ENCODE peak calls at places on chromosomes 2 and 18, in eight cellular contexts. S is astrocyte of the spinal cord, D is AG04450, M is endothelial cell, U is prostate gland, I is cardiac muscle cell, L is GM12865, G is astrocyte of the cerebellum. C is an unnamed sample.

GRCh38 chr2:23375448-23375847 is 9.5 kb upstream of the KLHL29 start:
- DNase-seq in S (no peak), D (no peak), M (no peak), U (no peak), I (peak), L (peak), G (no peak), C (no peak)

GRCh38 chr2:127427376-127428056 is 9.3 kb downstream of the PROC start:
- DNase-seq in S (no peak), D (no peak), M (no peak), U (no peak), I (no peak), L (no peak), G (no peak), C (no peak)

GRCh38 chr2:195202163-195202845 is 454.7 kb upstream of the SLC39A10 start:
- DNase-seq in S (peak), D (no peak), M (no peak), U (no peak), I (no peak), L (peak), G (no peak), C (no peak)

GRCh38 chr18:11020454-11020853 is 128.9 kb downstream of the PIEZO2 start:
- DNase-seq in S (no peak), D (no peak), M (no peak), U (no peak), I (no peak), L (no peak), G (no peak), C (no peak)

GRCh38 chr2:8679827-8680731 is 1.8 kb upstream of the ID2 start:
- DNase-seq in S (peak), D (no peak), M (peak), U (peak), I (peak), L (peak), G (no peak), C (no peak)

GRCh38 chr18:28963481-28963880 is 786.6 kb upstream of the CDH2 start:
- DNase-seq in S (peak), D (no peak), M (no peak), U (no peak), I (no peak), L (no peak), G (peak), C (no peak)

GRCh38 chr2:8489221-8489620 is 192.6 kb upstream of the ID2 start:
- DNase-seq in S (no peak), D (no peak), M (no peak), U (no peak), I (no peak), L (no peak), G (no peak), C (no peak)

GRCh38 chr18:22961156-22961555 is 28.0 kb downstream of the RBBP8 start:
- DNase-seq in S (no peak), D (no peak), M (no peak), U (no peak), I (no peak), L (no peak), G (no peak), C (no peak)

GRCh38 chr18:26103579-26103978 is 13.2 kb upstream of the SS18 start:
- DNase-seq in S (no peak), D (no peak), M (peak), U (no peak), I (no peak), L (peak), G (no peak), C (no peak)

GRCh38 chr2:219032051-219032745 is 9.1 kb downstream of the CFAP65 start:
- DNase-seq in S (no peak), D (no peak), M (no peak), U (no peak), I (no peak), L (no peak), G (no peak), C (no peak)

GRCh38 chr2:8985561-8986326 is 17.7 kb downstream of the MBOAT2 start:
- DNase-seq in S (peak), D (no peak), M (no peak), U (no peak), I (no peak), L (no peak), G (no peak), C (no peak)

GRCh38 chr18:37434161-37434860 is 131.3 kb downstream of the CELF4 start:
- DNase-seq in S (no peak), D (no peak), M (no peak), U (no peak), I (no peak), L (peak), G (no peak), C (no peak)

GRCh38 chr2:226079677-226080076 is 680.2 kb downstream of the NYAP2 start:
- DNase-seq in S (peak), D (peak), M (no peak), U (no peak), I (peak), L (no peak), G (peak), C (no peak)

GRCh38 chr18:49819768-49820662 is 6.7 kb upstream of the ACAA2 start:
- DNase-seq in S (no peak), D (no peak), M (no peak), U (no peak), I (peak), L (peak), G (no peak), C (no peak)

GRCh38 chr18:59057493-59057795 is 82.2 kb upstream of the SEC11C start:
- DNase-seq in S (no peak), D (no peak), M (no peak), U (no peak), I (no peak), L (no peak), G (no peak), C (no peak)
- TF ChIP-seq CTCF in S (no peak), D (no peak), M (no peak), U (no peak), I (no peak), L (no peak), G (no peak), C (no peak)

DNA sequence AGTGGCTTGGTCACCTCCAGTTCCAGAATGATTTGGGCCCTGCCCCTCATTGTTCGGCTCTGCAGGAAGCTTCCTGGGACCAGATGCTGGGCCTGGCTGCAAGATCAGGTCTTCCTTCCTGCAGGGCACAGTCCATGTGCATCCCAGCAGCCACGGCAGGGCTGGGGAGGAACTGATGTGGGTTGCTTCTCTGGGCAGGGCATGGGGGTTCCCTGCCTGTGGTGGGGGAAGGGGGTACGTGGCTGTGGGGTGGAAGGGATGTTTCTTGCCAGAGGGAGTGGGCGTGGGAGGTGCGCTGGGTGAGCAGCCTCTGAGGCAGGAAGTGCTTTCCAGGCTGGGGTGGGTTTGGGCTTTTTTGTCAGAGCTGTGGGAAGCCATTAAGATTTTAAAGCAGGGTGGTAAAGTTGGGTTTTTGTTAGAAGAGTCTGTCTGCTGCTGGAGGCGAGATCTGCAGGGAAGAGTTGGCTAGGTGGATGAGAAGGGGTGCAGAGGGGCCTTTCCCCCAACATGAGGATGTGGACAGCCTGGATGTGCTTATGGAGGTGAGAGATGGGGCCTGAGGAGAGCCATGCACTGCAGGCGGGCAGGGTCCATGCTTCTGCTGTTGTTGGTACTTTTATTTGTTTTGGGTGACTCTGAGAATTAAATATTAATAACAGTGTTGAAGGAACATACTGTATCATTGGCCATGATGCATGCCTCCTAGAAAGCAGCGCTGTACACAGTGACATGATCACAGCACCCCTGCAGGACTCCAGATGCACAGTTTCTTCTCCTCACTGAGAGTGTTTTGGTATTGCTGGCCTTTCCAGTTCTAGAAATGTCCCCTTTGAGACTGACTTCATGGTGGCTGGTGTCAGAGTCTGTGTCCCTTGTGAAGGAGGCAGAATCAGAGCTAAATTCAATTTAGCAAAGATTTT is 45.3 kb downstream of the DGKD start:
- DNase-seq in S (no peak), D (no peak), M (no peak), U (no peak), I (no peak), L (no peak), G (no peak), C (no peak)
- TF ChIP-seq CTCF in S (no peak), D (no peak), M (no peak), U (no peak), I (no peak), L (no peak), G (no peak), C (no peak)

GRCh38 chr2:12050381-12050780 is 303.9 kb downstream of the LPIN1 start:
- DNase-seq in S (peak), D (peak), M (no peak), U (no peak), I (peak), L (peak), G (no peak), C (no peak)
- TF ChIP-seq CTCF in S (no peak), D (peak), M (no peak), U (no peak), I (no peak), L (peak), G (no peak), C (no peak)

GRCh38 chr2:234881413-234882241 is 70.2 kb upstream of the SH3BP4 start:
- DNase-seq in S (peak), D (peak), M (peak), U (peak), I (peak), L (peak), G (peak), C (no peak)
- TF ChIP-seq CTCF in S (peak), D (peak), M (peak), U (peak), I (peak), L (peak), G (peak), C (no peak)

DNA sequence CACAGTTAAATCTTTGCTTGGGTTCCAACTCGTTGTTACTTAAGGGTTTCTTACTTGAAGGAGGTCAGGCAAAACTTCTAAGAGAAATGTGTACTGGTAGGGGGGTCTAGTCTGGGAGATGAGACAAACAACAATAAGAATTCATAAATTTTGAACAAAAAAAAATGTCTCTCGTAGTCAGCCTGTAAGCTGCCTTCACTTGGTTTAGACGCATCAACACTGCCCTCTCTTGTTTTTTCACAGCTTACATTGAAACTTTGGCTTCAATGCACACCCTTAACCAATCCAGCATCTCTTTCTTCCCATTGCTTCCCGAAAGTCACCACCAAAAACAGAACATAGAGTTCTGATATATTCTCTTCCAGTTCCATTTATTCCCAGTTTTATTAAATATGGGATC is 576.4 kb upstream of the PIK3C3 start:
- DNase-seq in S (peak), D (peak), M (no peak), U (no peak), I (peak), L (no peak), G (peak), C (no peak)
- TF ChIP-seq CTCF in S (peak), D (peak), M (no peak), U (no peak), I (peak), L (no peak), G (peak), C (no peak)

C was measured in vagina.